ENCODE peak calls at places on chromosome 2, in nine cellular contexts. N is anterior cingulate cortex; H is nucleus accumbens; S is stimulated activated naive CD8-positive, alpha-beta T cell treated with anti-CD3 and anti-CD28 coated beads, Interleukin-15, Interleukin-2, amounts not matched to agents 100 U/mL and 50 U/mL, for 24 hours; I is psoas muscle; P is stimulated activated CD4-positive, alpha-beta T cell treated with anti-CD3 and anti-CD28 coated beads, Interleukin-12 subunit alpha, Interleukin-12 subunit beta, amount 100 ng/mL, for 4 hours; Q is AG04449; W is BJ; B is T-helper 2 cell. G is an unnamed sample.

GRCh38 chr2:61538920-61539559 is 884 bp upstream of the XPO1 start:
- DNase-seq in N (peak), H (peak), S (peak), I (no peak), P (peak), Q (no peak), W (no peak), B (no peak), G (peak)

GRCh38 chr2:79005211-79005610 is 20.3 kb upstream of the REG3G start:
- DNase-seq in N (no peak), H (no peak), S (no peak), I (no peak), P (no peak), Q (no peak), W (no peak), B (no peak), G (no peak)

GRCh38 chr2:220811952-220812570 is 760.0 kb downstream of the EPHA4 start:
- DNase-seq in N (no peak), H (no peak), S (no peak), I (no peak), P (no peak), Q (peak), W (peak), B (no peak), G (no peak)

GRCh38 chr2:181430406-181431199 is 26.6 kb upstream of the ITGA4 start:
- DNase-seq in N (no peak), H (no peak), S (no peak), I (no peak), P (no peak), Q (no peak), W (no peak), B (no peak), G (no peak)

GRCh38 chr2:205800804-205801203 is 118.5 kb downstream of the NRP2 start:
- DNase-seq in N (no peak), H (no peak), S (no peak), I (no peak), P (no peak), Q (no peak), W (no peak), B (no peak), G (no peak)

GRCh38 chr2:45706028-45706427 is 54.6 kb downstream of the PRKCE start:
- DNase-seq in N (no peak), H (no peak), S (no peak), I (no peak), P (no peak), Q (peak), W (no peak), B (no peak), G (no peak)

GRCh38 chr2:101374821-101375561 is 12.3 kb downstream of the CREG2 start:
- DNase-seq in N (no peak), H (no peak), S (no peak), I (no peak), P (no peak), Q (no peak), W (no peak), B (no peak), G (no peak)

GRCh38 chr2:85887566-85888019 is 1.2 kb downstream of the ST3GAL5 start:
- DNase-seq in N (peak), H (peak), S (peak), I (peak), P (peak), Q (no peak), W (no peak), B (no peak), G (peak)

GRCh38 chr2:43133336-43133707 is 93.1 kb downstream of the ZFP36L2 start:
- DNase-seq in N (no peak), H (no peak), S (no peak), I (no peak), P (no peak), Q (no peak), W (no peak), B (no peak), G (no peak)

G was measured in effector memory CD4-positive, alpha-beta T cell.